ENCODE peak calls at places on chromosome 2, in seven cellular contexts. One of them, this sample, is unnamed.

GRCh38 chr2:200308421-200309295 is 2.2 kb downstream of the SPATS2L start:
- DNase-seq in mammary epithelial cell: peak; percentile 25
- DNase-seq in fibroblast of pulmonary artery: peak; percentile 44
- DNase-seq in HCT116: no peak
- DNase-seq in spleen: no peak
- DNase-seq in body of pancreas: no peak
- DNase-seq in bronchial epithelial cell: no peak
- DNase-seq in this sample: peak; percentile 55

GRCh38 chr2:233471291-233472035 is 95.1 kb downstream of the USP40 start:
- DNase-seq in spleen: no peak
- DNase-seq in fibroblast of pulmonary artery: no peak
- DNase-seq in bronchial epithelial cell: no peak
- DNase-seq in body of pancreas: no peak
- DNase-seq in HCT116: no peak
- DNase-seq in mammary epithelial cell: no peak
- DNase-seq in this sample: no peak

GRCh38 chr2:225889452-225889851 is 489.9 kb downstream of the NYAP2 start:
- DNase-seq in bronchial epithelial cell: peak; percentile 72
- DNase-seq in HCT116: peak; percentile 60
- DNase-seq in spleen: no peak
- DNase-seq in body of pancreas: peak; percentile 33
- DNase-seq in mammary epithelial cell: peak; percentile 73
- DNase-seq in fibroblast of pulmonary artery: peak; percentile 82
- DNase-seq in this sample: peak; percentile 94

GRCh38 chr2:107525420-107525819 is 301.3 kb upstream of the RGPD4 start:
- DNase-seq in bronchial epithelial cell: peak; percentile 47
- DNase-seq in mammary epithelial cell: no peak
- DNase-seq in body of pancreas: no peak
- DNase-seq in spleen: no peak
- DNase-seq in HCT116: no peak
- DNase-seq in fibroblast of pulmonary artery: peak; percentile 85
- DNase-seq in this sample: peak; percentile 24

GRCh38 chr2:26283606-26284005 is 38.9 kb downstream of the HADHB start:
- DNase-seq in fibroblast of pulmonary artery: no peak
- DNase-seq in mammary epithelial cell: no peak
- DNase-seq in HCT116: no peak
- DNase-seq in bronchial epithelial cell: no peak
- DNase-seq in spleen: no peak
- DNase-seq in body of pancreas: no peak
- DNase-seq in this sample: no peak

GRCh38 chr2:124149571-124149970 is 124.5 kb downstream of the CNTNAP5 start:
- DNase-seq in HCT116: no peak
- DNase-seq in mammary epithelial cell: no peak
- DNase-seq in fibroblast of pulmonary artery: no peak
- DNase-seq in bronchial epithelial cell: no peak
- DNase-seq in spleen: no peak
- DNase-seq in body of pancreas: no peak
- DNase-seq in this sample: no peak

GRCh38 chr2:203720011-203720410 is 13.6 kb downstream of the CD28 start:
- DNase-seq in bronchial epithelial cell: no peak
- DNase-seq in fibroblast of pulmonary artery: no peak
- DNase-seq in body of pancreas: no peak
- DNase-seq in HCT116: no peak
- DNase-seq in mammary epithelial cell: no peak
- DNase-seq in spleen: no peak
- DNase-seq in this sample: no peak

GRCh38 chr2:25787020-25787419 is 91.3 kb downstream of the ASXL2 start:
- DNase-seq in fibroblast of pulmonary artery: no peak
- DNase-seq in bronchial epithelial cell: no peak
- DNase-seq in HCT116: no peak
- DNase-seq in mammary epithelial cell: no peak
- DNase-seq in spleen: no peak
- DNase-seq in body of pancreas: no peak
- DNase-seq in this sample: no peak

GRCh38 chr2:107785756-107786155 is 40.9 kb upstream of the RGPD4 start:
- DNase-seq in bronchial epithelial cell: peak; percentile 14
- DNase-seq in mammary epithelial cell: no peak
- DNase-seq in fibroblast of pulmonary artery: no peak
- DNase-seq in body of pancreas: no peak
- DNase-seq in HCT116: no peak
- DNase-seq in spleen: no peak
- DNase-seq in this sample: no peak

GRCh38 chr2:54572262-54572635 is 116.1 kb downstream of the SPTBN1 start:
- DNase-seq in bronchial epithelial cell: peak; percentile 99
- DNase-seq in HCT116: no peak
- DNase-seq in body of pancreas: peak; percentile 38
- DNase-seq in spleen: no peak
- DNase-seq in fibroblast of pulmonary artery: peak; percentile 90
- DNase-seq in mammary epithelial cell: peak; percentile 79
- DNase-seq in this sample: peak; percentile 92

GRCh38 chr2:17282826-17283225 is 235.4 kb downstream of the RAD51AP2 start:
- DNase-seq in HCT116: no peak
- DNase-seq in fibroblast of pulmonary artery: no peak
- DNase-seq in spleen: no peak
- DNase-seq in body of pancreas: no peak
- DNase-seq in mammary epithelial cell: no peak
- DNase-seq in bronchial epithelial cell: no peak
- DNase-seq in this sample: no peak

GRCh38 chr2:16031055-16031847 is 90.9 kb downstream of the MYCN start:
- DNase-seq in spleen: no peak
- DNase-seq in body of pancreas: no peak
- DNase-seq in fibroblast of pulmonary artery: no peak
- DNase-seq in mammary epithelial cell: no peak
- DNase-seq in HCT116: no peak
- DNase-seq in bronchial epithelial cell: no peak
- DNase-seq in this sample: no peak

GRCh38 chr2:100953406-100954043 is 48.6 kb upstream of the RPL31 start:
- DNase-seq in mammary epithelial cell: no peak
- DNase-seq in HCT116: no peak
- DNase-seq in bronchial epithelial cell: no peak
- DNase-seq in fibroblast of pulmonary artery: no peak
- DNase-seq in spleen: peak; percentile 62
- DNase-seq in body of pancreas: no peak
- DNase-seq in this sample: no peak

GRCh38 chr2:50401772-50402653 is 629.9 kb downstream of the NRXN1 start:
- DNase-seq in fibroblast of pulmonary artery: peak; percentile 78
- DNase-seq in bronchial epithelial cell: peak; percentile 60
- DNase-seq in mammary epithelial cell: peak; percentile 32
- DNase-seq in spleen: no peak
- DNase-seq in HCT116: peak; percentile 56
- DNase-seq in body of pancreas: peak; percentile 48
- DNase-seq in this sample: peak; percentile 29

GRCh38 chr2:70873541-70873940 is 37.9 kb upstream of the CD207 start:
- DNase-seq in bronchial epithelial cell: no peak
- DNase-seq in mammary epithelial cell: no peak
- DNase-seq in HCT116: no peak
- DNase-seq in spleen: no peak
- DNase-seq in fibroblast of pulmonary artery: no peak
- DNase-seq in body of pancreas: no peak
- DNase-seq in this sample: no peak

GRCh38 chr2:239164281-239164871 is 236.4 kb downstream of the HDAC4 start:
- DNase-seq in HCT116: no peak
- DNase-seq in body of pancreas: no peak
- DNase-seq in bronchial epithelial cell: peak; percentile 12
- DNase-seq in fibroblast of pulmonary artery: no peak
- DNase-seq in spleen: peak; percentile 53
- DNase-seq in mammary epithelial cell: no peak
- DNase-seq in this sample: no peak

GRCh38 chr2:239369631-239370161 is 31.1 kb downstream of the HDAC4 start:
- DNase-seq in fibroblast of pulmonary artery: no peak
- DNase-seq in spleen: peak; percentile 92
- DNase-seq in bronchial epithelial cell: no peak
- DNase-seq in body of pancreas: peak; percentile 56
- DNase-seq in HCT116: no peak
- DNase-seq in mammary epithelial cell: peak; percentile 6
- DNase-seq in this sample: peak; percentile 74

GRCh38 chr2:241036397-241036963 is 38.1 kb downstream of the SNED1 start:
- DNase-seq in fibroblast of pulmonary artery: no peak
- DNase-seq in spleen: peak; percentile 87
- DNase-seq in HCT116: no peak
- DNase-seq in bronchial epithelial cell: no peak
- DNase-seq in body of pancreas: peak; percentile 62
- DNase-seq in mammary epithelial cell: peak; percentile 13
- DNase-seq in this sample: no peak

GRCh38 chr2:229129738-229130371 is 141.2 kb downstream of the PID1 start:
- DNase-seq in spleen: no peak
- DNase-seq in bronchial epithelial cell: peak; percentile 39
- DNase-seq in fibroblast of pulmonary artery: peak; percentile 32
- DNase-seq in mammary epithelial cell: peak; percentile 15
- DNase-seq in body of pancreas: no peak
- DNase-seq in HCT116: no peak
- DNase-seq in this sample: peak; percentile 38

GRCh38 chr2:98608962-98609604 is 694 bp downstream of the UNC50 start:
- DNase-seq in bronchial epithelial cell: no peak
- DNase-seq in fibroblast of pulmonary artery: peak; percentile 52
- DNase-seq in HCT116: no peak
- DNase-seq in spleen: peak; percentile 85
- DNase-seq in body of pancreas: peak; percentile 38
- DNase-seq in mammary epithelial cell: peak; percentile 29
- DNase-seq in this sample: peak; percentile 56

GRCh38 chr2:128258218-128258617 is 60.5 kb downstream of the HS6ST1 start:
- DNase-seq in mammary epithelial cell: no peak
- DNase-seq in fibroblast of pulmonary artery: no peak
- DNase-seq in HCT116: no peak
- DNase-seq in body of pancreas: no peak
- DNase-seq in spleen: no peak
- DNase-seq in bronchial epithelial cell: no peak
- DNase-seq in this sample: no peak

GRCh38 chr2:72141881-72142742 is 5.5 kb downstream of the CYP26B1 start:
- DNase-seq in HCT116: no peak
- DNase-seq in body of pancreas: peak; percentile 1
- DNase-seq in mammary epithelial cell: no peak
- DNase-seq in fibroblast of pulmonary artery: no peak
- DNase-seq in bronchial epithelial cell: no peak
- DNase-seq in spleen: peak; percentile 55
- DNase-seq in this sample: no peak

GRCh38 chr2:61011649-61012048 is 5.9 kb upstream of the PEX13 start:
- DNase-seq in bronchial epithelial cell: no peak
- DNase-seq in spleen: no peak
- DNase-seq in fibroblast of pulmonary artery: peak; percentile 39
- DNase-seq in mammary epithelial cell: no peak
- DNase-seq in body of pancreas: peak; percentile 44
- DNase-seq in HCT116: no peak
- DNase-seq in this sample: peak; percentile 62

GRCh38 chr2:98795903-98796676 is 65.2 kb upstream of the MGAT4A start:
- DNase-seq in body of pancreas: no peak
- DNase-seq in bronchial epithelial cell: no peak
- DNase-seq in mammary epithelial cell: no peak
- DNase-seq in HCT116: no peak
- DNase-seq in fibroblast of pulmonary artery: peak; percentile 29
- DNase-seq in spleen: no peak
- DNase-seq in this sample: no peak

GRCh38 chr2:44937688-44938240 is 3.7 kb upstream of the SIX3 start:
- DNase-seq in HCT116: peak; percentile 57
- DNase-seq in body of pancreas: no peak
- DNase-seq in mammary epithelial cell: no peak
- DNase-seq in spleen: peak; percentile 64
- DNase-seq in fibroblast of pulmonary artery: no peak
- DNase-seq in bronchial epithelial cell: no peak
- DNase-seq in this sample: no peak

DNA sequence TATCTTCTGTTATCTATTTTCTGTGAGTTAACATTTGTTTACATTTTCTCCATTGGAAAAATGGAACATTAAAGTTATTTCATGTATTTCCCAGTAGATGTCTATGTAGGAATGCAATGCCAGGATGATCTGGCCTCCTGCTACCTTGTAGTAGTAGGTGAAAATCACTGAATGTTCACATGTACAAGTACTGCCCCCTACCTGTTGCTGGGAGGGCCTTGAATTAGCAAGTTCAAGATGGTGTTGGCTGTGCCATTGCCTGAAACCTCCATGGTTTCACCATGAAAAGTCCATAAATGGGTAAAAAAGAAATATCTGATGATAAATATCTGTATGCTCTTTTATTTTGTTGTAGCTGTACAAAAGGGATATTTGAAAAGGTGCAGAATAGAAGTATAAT is 30.7 kb downstream of the XRCC5 start:
- DNase-seq in HCT116: peak; percentile 21
- DNase-seq in bronchial epithelial cell: peak; percentile 41
- DNase-seq in spleen: no peak
- DNase-seq in mammary epithelial cell: peak; percentile 14
- DNase-seq in fibroblast of pulmonary artery: peak; percentile 13
- DNase-seq in body of pancreas: peak; percentile 51
- DNase-seq in this sample: no peak
- TF ChIP-seq CTCF in HCT116: peak; percentile 50
- TF ChIP-seq CTCF in bronchial epithelial cell: peak; percentile 21
- TF ChIP-seq CTCF in spleen: no peak
- TF ChIP-seq CTCF in mammary epithelial cell: peak; percentile 37
- TF ChIP-seq CTCF in fibroblast of pulmonary artery: peak; percentile 32
- TF ChIP-seq CTCF in body of pancreas: peak; percentile 34
- TF ChIP-seq CTCF in this sample: no peak

DNA sequence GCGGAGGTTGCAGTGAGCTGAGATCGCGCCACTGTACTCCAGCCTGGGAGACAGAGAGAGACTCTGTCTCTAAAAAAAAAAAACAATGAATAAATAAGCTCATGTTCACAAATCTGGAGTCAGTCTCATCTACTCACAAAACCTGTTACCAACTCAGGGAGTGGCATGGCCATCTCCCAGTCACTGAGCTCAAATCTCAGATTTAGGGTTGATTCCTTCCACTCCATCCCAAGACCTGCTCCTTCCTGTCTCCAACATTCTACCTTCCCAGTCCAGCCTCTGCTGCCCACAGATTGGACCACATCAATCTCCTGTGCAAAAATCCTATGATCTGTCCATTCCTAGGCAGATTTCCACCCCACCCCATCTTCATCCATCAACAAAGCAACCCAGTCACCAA is 1.6 kb downstream of the STAT1 start:
- DNase-seq in mammary epithelial cell: no peak
- DNase-seq in spleen: no peak
- DNase-seq in HCT116: no peak
- DNase-seq in body of pancreas: no peak
- DNase-seq in bronchial epithelial cell: no peak
- DNase-seq in fibroblast of pulmonary artery: no peak
- DNase-seq in this sample: no peak
- H3K4me3 ChIP-seq in mammary epithelial cell: no peak overlapping the region
- H3K4me3 ChIP-seq in spleen: peak overlapping the region; percentile 97
- H3K4me3 ChIP-seq in HCT116: no peak overlapping the region
- H3K4me3 ChIP-seq in body of pancreas: no peak overlapping the region
- H3K4me3 ChIP-seq in bronchial epithelial cell: no peak overlapping the region
- H3K4me3 ChIP-seq in fibroblast of pulmonary artery: peak overlapping the region; percentile 79
- H3K4me3 ChIP-seq in this sample: peak overlapping the region; percentile 97

DNA sequence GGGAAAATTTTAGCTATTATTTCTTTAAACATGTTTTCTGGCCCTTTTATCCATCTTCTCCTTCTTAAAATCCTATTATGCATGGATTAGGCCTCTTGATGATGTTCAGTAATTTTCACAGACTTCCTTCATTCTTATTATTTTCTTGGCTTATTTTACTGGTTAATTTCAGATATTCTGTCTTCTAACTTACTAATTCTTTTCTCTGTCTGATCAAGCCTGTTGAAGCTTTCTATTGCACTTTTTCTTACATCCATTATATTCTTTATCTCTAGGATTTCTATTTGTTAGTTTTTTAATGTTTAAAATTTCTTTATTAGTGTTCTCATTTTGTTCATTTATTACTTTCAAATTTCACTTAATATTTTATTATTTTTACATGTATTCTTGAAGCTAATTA is 105.3 kb upstream of the GALNT13 start:
- DNase-seq in HCT116: no peak
- DNase-seq in body of pancreas: no peak
- DNase-seq in bronchial epithelial cell: no peak
- DNase-seq in fibroblast of pulmonary artery: no peak
- DNase-seq in spleen: no peak
- DNase-seq in mammary epithelial cell: no peak
- DNase-seq in this sample: no peak
- TF ChIP-seq CTCF in HCT116: no peak
- TF ChIP-seq CTCF in body of pancreas: no peak
- TF ChIP-seq CTCF in bronchial epithelial cell: no peak
- TF ChIP-seq CTCF in fibroblast of pulmonary artery: no peak
- TF ChIP-seq CTCF in spleen: no peak
- TF ChIP-seq CTCF in mammary epithelial cell: no peak
- TF ChIP-seq CTCF in this sample: no peak

GRCh38 chr2:131394147-131394931 is 30.4 kb upstream of the RAB6D start:
- DNase-seq in HCT116: no peak
- DNase-seq in body of pancreas: peak; percentile 11
- DNase-seq in spleen: no peak
- DNase-seq in fibroblast of pulmonary artery: no peak
- DNase-seq in bronchial epithelial cell: no peak
- DNase-seq in mammary epithelial cell: no peak
- DNase-seq in this sample: no peak
- H3K4me3 ChIP-seq in HCT116: no peak overlapping the region
- H3K4me3 ChIP-seq in body of pancreas: no peak overlapping the region
- H3K4me3 ChIP-seq in spleen: no peak overlapping the region
- H3K4me3 ChIP-seq in fibroblast of pulmonary artery: peak overlapping the region; percentile 21
- H3K4me3 ChIP-seq in bronchial epithelial cell: peak overlapping the region; percentile 17
- H3K4me3 ChIP-seq in mammary epithelial cell: no peak overlapping the region
- H3K4me3 ChIP-seq in this sample: no peak overlapping the region

This sample was measured in AG10803.